ENCODE peak calls at places on chromosomes 11 and 22, in nine cellular contexts. K is heart left ventricle, V is IMR-90, T is body of pancreas, P is adrenal gland, S is A549, U is Peyer's patch, F is ovary, I is esophagus squamous epithelium. Y is an unnamed sample.
A peak's percentile ranks its signal among the peaks of the same experiment; 100 is the strongest.

GRCh38 chr11:19244084-19244483 is 3.3 kb upstream of the E2F8 start:
- DNase-seq in K (no peak), P (no peak), I (no peak), S (no peak), F (no peak), U (no peak), T (peak; percentile 18), V (no peak), Y (peak; percentile 58)

GRCh38 chr11:11525283-11525682 is 96.5 kb downstream of the GALNT18 start:
- DNase-seq in V (no peak), U (no peak), T (no peak), K (no peak), F (no peak), P (no peak), I (no peak), S (no peak), Y (no peak)

GRCh38 chr11:93652161-93652597 is 9.3 kb upstream of the CEP295 start:
- DNase-seq in I (no peak), K (no peak), S (peak; percentile 38), T (peak; percentile 32), P (no peak), U (no peak), F (no peak), V (peak; percentile 44), Y (no peak)

GRCh38 chr22:47035443-47035881 is 273.0 kb downstream of the TBC1D22A start:
- DNase-seq in K (no peak), T (no peak), V (no peak), U (no peak), F (no peak), P (no peak), I (no peak), S (no peak), Y (peak; percentile 26)

GRCh38 chr11:975824-976223 is 50.2 kb downstream of the AP2A2 start:
- DNase-seq in K (no peak), U (no peak), I (no peak), V (peak; percentile 52), T (no peak), S (peak; percentile 78), F (no peak), P (no peak), Y (no peak)

GRCh38 chr22:23503142-23503541 is 76.9 kb downstream of the IGLL1 start:
- DNase-seq in T (no peak), U (no peak), F (no peak), V (no peak), P (no peak), K (peak; percentile 18), S (no peak), I (no peak), Y (no peak)

GRCh38 chr11:61345170-61345610 is 12.2 kb downstream of the TKFC start:
- DNase-seq in P (no peak), U (no peak), T (no peak), F (peak; percentile 55), I (no peak), S (no peak), V (no peak), K (no peak), Y (no peak)

GRCh38 chr22:44448271-44448780 is 49.7 kb downstream of the RTL6 start:
- DNase-seq in U (peak; percentile 50), K (peak; percentile 78), V (peak; percentile 94), F (peak; percentile 78), S (peak; percentile 83), P (peak; percentile 93), I (no peak), T (peak; percentile 43), Y (no peak)

GRCh38 chr11:111938687-111939160 is 1.6 kb downstream of the DIXDC1 start:
- DNase-seq in F (no peak), S (no peak), T (no peak), U (no peak), P (peak; percentile 77), K (no peak), I (no peak), V (peak; percentile 63), Y (no peak)

GRCh38 chr11:106644824-106645223 is 373.5 kb downstream of the GUCY1A2 start:
- DNase-seq in U (no peak), P (no peak), F (no peak), V (peak; percentile 60), T (no peak), I (no peak), K (no peak), S (no peak), Y (no peak)

GRCh38 chr11:68330700-68331337 is 18.4 kb downstream of the LRP5 start:
- DNase-seq in T (no peak), I (no peak), P (no peak), K (no peak), F (no peak), U (no peak), V (no peak), S (no peak), Y (no peak)

GRCh38 chr22:27022741-27023373 is 365.5 kb downstream of the MIAT start:
- DNase-seq in I (no peak), S (no peak), K (no peak), T (no peak), P (no peak), U (no peak), F (no peak), V (no peak), Y (no peak)

GRCh38 chr11:12706531-12707499 is 32.6 kb downstream of the TEAD1 start:
- DNase-seq in U (no peak), V (no peak), S (no peak), P (peak; percentile 67), K (no peak), F (peak; percentile 29), T (peak; percentile 34), I (no peak), Y (peak; percentile 74)

GRCh38 chr22:42179616-42180015 is 49.0 kb upstream of the CYP2D6 start:
- DNase-seq in F (no peak), S (no peak), K (no peak), U (no peak), T (no peak), P (no peak), I (no peak), V (peak; percentile 88), Y (no peak)

GRCh38 chr11:86737752-86738151 is 62.6 kb upstream of the PRSS23 start:
- DNase-seq in U (no peak), K (no peak), S (peak; percentile 63), I (no peak), P (no peak), V (peak; percentile 49), T (no peak), F (no peak), Y (no peak)

GRCh38 chr11:57668467-57668890 is 565 bp downstream of the ZDHHC5 start:
- DNase-seq in P (no peak), K (no peak), U (no peak), S (no peak), V (no peak), T (no peak), I (no peak), F (no peak), Y (no peak)

GRCh38 chr11:2862950-2863618 is 22.5 kb downstream of the CDKN1C start:
- DNase-seq in T (no peak), U (no peak), F (no peak), S (no peak), P (no peak), K (no peak), V (peak; percentile 12), I (no peak), Y (no peak)

GRCh38 chr22:37314315-37315046 is 32.2 kb downstream of the CYTH4 start:
- DNase-seq in V (no peak), S (no peak), P (no peak), K (peak; percentile 59), I (no peak), U (no peak), T (no peak), F (no peak), Y (no peak)

GRCh38 chr11:71305451-71306125 is 53.2 kb upstream of the SHANK2 start:
- DNase-seq in U (peak; percentile 34), F (no peak), S (no peak), P (peak; percentile 15), K (no peak), I (no peak), T (peak; percentile 4), V (no peak), Y (no peak)

GRCh38 chr11:123231263-123231662 is 36.2 kb upstream of the CLMP start:
- DNase-seq in V (peak; percentile 86), S (peak; percentile 72), T (no peak), U (no peak), F (no peak), I (no peak), K (no peak), P (no peak), Y (no peak)

GRCh38 chr11:77109236-77110019 is 6.8 kb downstream of the OMP start:
- DNase-seq in V (peak; percentile 37), S (no peak), F (no peak), U (no peak), P (peak; percentile 83), T (no peak), I (no peak), K (no peak), Y (no peak)
- TF ChIP-seq CTCF in V (no peak), S (no peak), F (no peak), U (no peak), P (no peak), T (no peak), I (no peak), K (no peak), Y (no peak)

GRCh38 chr22:33302049-33302545 is 243.9 kb upstream of the SYN3 start:
- DNase-seq in T (peak; percentile 82), P (peak; percentile 94), S (peak; percentile 70), F (peak; percentile 85), K (peak; percentile 89), I (peak; percentile 8), U (peak; percentile 89), V (peak; percentile 60), Y (peak; percentile 92)
- H3K4me1 ChIP-seq in T (peaks cover 17% of the 10 kb centered on the region), P (no peaks in the 10 kb centered on the region), S (peaks cover 9% of the 10 kb centered on the region), F (peaks cover 6% of the 10 kb centered on the region), K (peaks cover 10% of the 10 kb centered on the region), I (peaks cover 25% of the 10 kb centered on the region), U (no peaks in the 10 kb centered on the region), V (no peaks in the 10 kb centered on the region), Y (peaks cover 14% of the 10 kb centered on the region)

GRCh38 chr11:35145249-35145648 is 6.3 kb downstream of the CD44 start:
- DNase-seq in U (no peak), K (no peak), F (no peak), I (no peak), V (peak; percentile 60), P (no peak), S (no peak), T (no peak), Y (no peak)
- TF ChIP-seq POLR2A in U (no peak), K (no peak), F (no peak), I (no peak), V (no peak), P (no peak), S (no peak), T (peak; percentile 8), Y (no peak)

DNA sequence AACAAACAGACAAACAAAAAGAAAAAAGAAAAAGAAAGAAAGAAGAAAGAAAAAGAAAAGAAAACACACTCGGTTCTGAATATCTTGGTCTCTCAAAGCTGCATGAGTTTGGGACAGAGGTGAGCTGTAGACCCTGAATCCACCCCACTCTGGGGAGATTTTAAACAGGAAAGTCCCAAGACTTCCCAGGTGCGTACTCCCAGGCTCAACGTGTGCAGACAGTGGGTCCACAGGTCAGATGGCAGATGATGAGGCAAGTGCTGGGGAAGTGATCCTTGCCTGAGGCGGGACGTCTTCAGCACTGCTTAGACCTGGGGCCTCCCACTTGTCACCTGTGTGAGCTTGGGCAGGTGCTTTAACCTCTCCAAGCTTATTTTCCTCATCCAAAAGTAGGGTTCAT is 9.3 kb downstream of the CREB3L1 start:
- DNase-seq in P (no peak), V (no peak), K (no peak), T (no peak), S (no peak), U (peak; percentile 47), I (no peak), F (no peak), Y (no peak)
- TF ChIP-seq CTCF in P (no peak), V (no peak), K (no peak), T (no peak), S (no peak), U (no peak), I (no peak), F (no peak), Y (no peak)

Y was measured in right lobe of liver.